ENCODE peak calls at places on chromosomes 5 and 9, in five cellular contexts. One of them, this sample, is unnamed.

GRCh38 chr9:95070549-95071021 is 246.9 kb downstream of the FANCC start:
- DNase-seq in IMR-90: no peak
- DNase-seq in CD8-positive, alpha-beta T cell: no peak
- DNase-seq in astrocyte: no peak
- DNase-seq in right atrium auricular region: no peak
- DNase-seq in this sample: no peak

GRCh38 chr5:147949711-147950573 is 43.6 kb upstream of the C5orf46 start:
- DNase-seq in IMR-90: peak; percentile 39
- DNase-seq in CD8-positive, alpha-beta T cell: no peak
- DNase-seq in astrocyte: peak; percentile 20
- DNase-seq in right atrium auricular region: no peak
- DNase-seq in this sample: no peak

GRCh38 chr9:17423681-17424011 is 155.2 kb upstream of the SH3GL2 start:
- DNase-seq in IMR-90: no peak
- DNase-seq in CD8-positive, alpha-beta T cell: no peak
- DNase-seq in astrocyte: no peak
- DNase-seq in right atrium auricular region: no peak
- DNase-seq in this sample: no peak

GRCh38 chr9:14313378-14313940 is 482 bp downstream of the NFIB start:
- DNase-seq in IMR-90: peak; percentile 31
- DNase-seq in CD8-positive, alpha-beta T cell: no peak
- DNase-seq in astrocyte: no peak
- DNase-seq in right atrium auricular region: no peak
- DNase-seq in this sample: peak; percentile 23

GRCh38 chr5:136655429-136655828 is 290.1 kb upstream of the TRPC7 start:
- DNase-seq in IMR-90: peak; percentile 42
- DNase-seq in CD8-positive, alpha-beta T cell: no peak
- DNase-seq in astrocyte: peak; percentile 73
- DNase-seq in right atrium auricular region: no peak
- DNase-seq in this sample: peak; percentile 2

GRCh38 chr9:34084562-34084961 is 35.9 kb upstream of the UBAP2 start:
- DNase-seq in IMR-90: no peak
- DNase-seq in CD8-positive, alpha-beta T cell: no peak
- DNase-seq in astrocyte: peak; percentile 13
- DNase-seq in right atrium auricular region: no peak
- DNase-seq in this sample: no peak

GRCh38 chr5:152264656-152265055 is 140.4 kb downstream of the NMUR2 start:
- DNase-seq in IMR-90: no peak
- DNase-seq in CD8-positive, alpha-beta T cell: no peak
- DNase-seq in astrocyte: no peak
- DNase-seq in right atrium auricular region: no peak
- DNase-seq in this sample: no peak

GRCh38 chr5:7886849-7887460 is 18.0 kb downstream of the MTRR start:
- DNase-seq in IMR-90: peak; percentile 72
- DNase-seq in CD8-positive, alpha-beta T cell: no peak
- DNase-seq in astrocyte: peak; percentile 44
- DNase-seq in right atrium auricular region: no peak
- DNase-seq in this sample: no peak

GRCh38 chr5:77168187-77168883 is 42.1 kb upstream of the PDE8B start:
- DNase-seq in IMR-90: peak; percentile 57
- DNase-seq in CD8-positive, alpha-beta T cell: no peak
- DNase-seq in astrocyte: no peak
- DNase-seq in right atrium auricular region: peak; percentile 74
- DNase-seq in this sample: peak; percentile 56

GRCh38 chr5:84162695-84163094 is 222.0 kb downstream of the EDIL3 start:
- DNase-seq in IMR-90: no peak
- DNase-seq in CD8-positive, alpha-beta T cell: no peak
- DNase-seq in astrocyte: no peak
- DNase-seq in right atrium auricular region: no peak
- DNase-seq in this sample: no peak

GRCh38 chr9:36987409-36987808 is 46.7 kb downstream of the PAX5 start:
- DNase-seq in IMR-90: no peak
- DNase-seq in CD8-positive, alpha-beta T cell: no peak
- DNase-seq in astrocyte: no peak
- DNase-seq in right atrium auricular region: no peak
- DNase-seq in this sample: no peak

GRCh38 chr5:78811121-78811832 is 162.7 kb upstream of the LHFPL2 start:
- DNase-seq in IMR-90: no peak
- DNase-seq in CD8-positive, alpha-beta T cell: no peak
- DNase-seq in astrocyte: no peak
- DNase-seq in right atrium auricular region: no peak
- DNase-seq in this sample: no peak

GRCh38 chr5:160165137-160166068 is 46.2 kb upstream of the PWWP2A start:
- DNase-seq in IMR-90: peak; percentile 98
- DNase-seq in CD8-positive, alpha-beta T cell: no peak
- DNase-seq in astrocyte: peak; percentile 99
- DNase-seq in right atrium auricular region: peak; percentile 91
- DNase-seq in this sample: peak; percentile 99

GRCh38 chr9:108861464-108861863 is 602 bp upstream of the ACTL7A start:
- DNase-seq in IMR-90: no peak
- DNase-seq in CD8-positive, alpha-beta T cell: no peak
- DNase-seq in astrocyte: no peak
- DNase-seq in right atrium auricular region: no peak
- DNase-seq in this sample: no peak

GRCh38 chr5:171355302-171355724 is 32.3 kb upstream of the NPM1 start:
- DNase-seq in IMR-90: no peak
- DNase-seq in CD8-positive, alpha-beta T cell: no peak
- DNase-seq in astrocyte: no peak
- DNase-seq in right atrium auricular region: no peak
- DNase-seq in this sample: no peak

GRCh38 chr5:16573401-16573800 is 43.4 kb downstream of the RETREG1 start:
- DNase-seq in IMR-90: no peak
- DNase-seq in CD8-positive, alpha-beta T cell: no peak
- DNase-seq in astrocyte: no peak
- DNase-seq in right atrium auricular region: no peak
- DNase-seq in this sample: no peak

GRCh38 chr5:16577677-16578076 is 39.1 kb downstream of the RETREG1 start:
- DNase-seq in IMR-90: no peak
- DNase-seq in CD8-positive, alpha-beta T cell: no peak
- DNase-seq in astrocyte: no peak
- DNase-seq in right atrium auricular region: no peak
- DNase-seq in this sample: no peak

GRCh38 chr5:16578474-16578883 is 38.3 kb downstream of the RETREG1 start:
- DNase-seq in IMR-90: no peak
- DNase-seq in CD8-positive, alpha-beta T cell: no peak
- DNase-seq in astrocyte: no peak
- DNase-seq in right atrium auricular region: no peak
- DNase-seq in this sample: no peak

GRCh38 chr5:16572289-16573015 is 44.3 kb downstream of the RETREG1 start:
- DNase-seq in IMR-90: no peak
- DNase-seq in CD8-positive, alpha-beta T cell: no peak
- DNase-seq in astrocyte: no peak
- DNase-seq in right atrium auricular region: no peak
- DNase-seq in this sample: no peak

DNA sequence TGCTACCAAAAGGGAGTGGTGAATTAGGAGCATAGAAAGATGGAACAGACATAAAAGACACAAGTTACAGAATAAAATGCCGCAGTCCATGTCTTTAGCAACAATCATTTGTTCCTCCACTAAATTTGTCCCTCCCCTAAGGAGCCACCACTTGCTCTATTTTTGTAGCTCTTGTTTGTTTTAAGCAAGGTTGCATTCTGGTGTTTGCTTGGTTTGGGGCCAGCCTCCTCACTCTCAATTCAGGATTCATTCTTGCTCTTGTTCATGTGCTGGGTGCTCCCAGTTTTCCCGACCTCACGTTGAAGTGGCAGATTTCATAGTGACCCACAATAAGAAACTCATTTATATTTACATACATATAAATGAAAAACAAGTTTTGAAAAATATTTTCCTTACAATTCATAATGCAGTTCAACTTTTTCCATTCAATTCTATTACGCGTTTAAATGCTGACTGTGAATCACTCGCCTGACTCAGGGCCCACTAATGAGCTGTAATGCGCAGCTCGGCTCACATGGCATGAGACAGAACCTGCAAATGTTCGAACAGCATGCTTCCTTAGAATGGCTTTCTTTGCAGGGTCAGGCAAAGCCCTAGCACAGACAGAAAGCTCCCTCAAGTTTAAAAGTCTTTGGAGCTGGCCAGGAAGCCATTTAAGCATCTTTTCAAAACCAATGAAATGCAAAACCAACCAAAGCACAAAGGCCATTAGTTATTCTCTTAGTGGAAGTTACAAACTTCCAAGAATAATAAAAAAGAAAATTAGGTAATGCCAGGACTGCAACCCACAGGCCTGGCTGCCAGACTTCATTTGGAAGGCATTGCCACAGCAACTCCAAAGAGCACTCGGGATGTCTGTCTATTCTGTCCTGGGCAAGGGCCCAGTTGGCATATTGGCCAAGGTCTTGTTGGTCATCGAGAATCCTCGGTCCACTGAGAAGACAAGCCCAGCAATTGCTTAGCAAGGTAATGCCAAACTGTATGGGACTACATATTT is 41.7 kb downstream of the RETREG1 start:
- DNase-seq in IMR-90: peak; percentile 89
- DNase-seq in CD8-positive, alpha-beta T cell: no peak
- DNase-seq in astrocyte: peak; percentile 91
- DNase-seq in right atrium auricular region: no peak
- DNase-seq in this sample: peak; percentile 77
- H3K27ac ChIP-seq in IMR-90: no peak overlapping the region
- H3K27ac ChIP-seq in CD8-positive, alpha-beta T cell: no peak overlapping the region
- H3K27ac ChIP-seq in astrocyte: peak overlapping the region; percentile 83
- H3K27ac ChIP-seq in right atrium auricular region: peak overlapping the region; percentile 26
- H3K27ac ChIP-seq in this sample: no peak overlapping the region

GRCh38 chr5:75051217-75051751 is 1.1 kb downstream of the GCNT4 start:
- DNase-seq in IMR-90: no peak
- DNase-seq in CD8-positive, alpha-beta T cell: no peak
- DNase-seq in astrocyte: no peak
- DNase-seq in right atrium auricular region: no peak
- DNase-seq in this sample: no peak

GRCh38 chr5:75049581-75050274 is 2.6 kb downstream of the GCNT4 start:
- DNase-seq in IMR-90: peak; percentile 62
- DNase-seq in CD8-positive, alpha-beta T cell: no peak
- DNase-seq in astrocyte: peak; percentile 23
- DNase-seq in right atrium auricular region: no peak
- DNase-seq in this sample: peak; percentile 44

GRCh38 chr5:75052461-75053285 is at the start of gene GCNT4:
- DNase-seq in IMR-90: peak; percentile 36
- DNase-seq in CD8-positive, alpha-beta T cell: no peak
- DNase-seq in astrocyte: peak; percentile 38
- DNase-seq in right atrium auricular region: no peak
- DNase-seq in this sample: no peak

GRCh38 chr5:75048457-75048953 is 3.9 kb downstream of the GCNT4 start:
- DNase-seq in IMR-90: peak; percentile 37
- DNase-seq in CD8-positive, alpha-beta T cell: no peak
- DNase-seq in astrocyte: peak; percentile 71
- DNase-seq in right atrium auricular region: no peak
- DNase-seq in this sample: peak; percentile 43

DNA sequence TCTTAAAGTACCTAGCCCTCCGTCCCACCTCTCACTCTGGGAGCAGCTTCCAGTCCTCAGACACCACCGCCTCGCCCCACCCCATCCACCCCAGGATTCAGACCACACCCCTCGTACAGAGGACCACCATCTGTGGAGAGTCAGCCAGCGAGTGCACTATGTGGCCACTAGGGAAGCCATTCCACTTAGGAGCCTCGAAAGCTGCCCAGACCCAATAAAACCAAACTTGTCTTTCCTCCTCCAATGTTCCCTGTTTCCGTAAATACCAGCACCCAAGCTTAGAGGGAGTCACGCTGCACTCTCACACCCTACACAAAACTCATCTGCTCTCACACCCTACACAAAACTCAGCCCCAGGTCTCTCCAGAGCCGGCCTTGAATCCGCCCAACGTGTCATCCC is 1.9 kb downstream of the GCNT4 start:
- DNase-seq in IMR-90: no peak
- DNase-seq in CD8-positive, alpha-beta T cell: no peak
- DNase-seq in astrocyte: no peak
- DNase-seq in right atrium auricular region: no peak
- DNase-seq in this sample: no peak
- H3K4me3 ChIP-seq in IMR-90: no peak overlapping the region
- H3K4me3 ChIP-seq in CD8-positive, alpha-beta T cell: peak overlapping the region; percentile 65
- H3K4me3 ChIP-seq in astrocyte: no peak overlapping the region
- H3K4me3 ChIP-seq in right atrium auricular region: no peak overlapping the region
- H3K4me3 ChIP-seq in this sample: no peak overlapping the region

GRCh38 chr9:98773721-98774120 is 22.6 kb downstream of the ANKS6 start:
- DNase-seq in IMR-90: no peak
- DNase-seq in CD8-positive, alpha-beta T cell: no peak
- DNase-seq in astrocyte: no peak
- DNase-seq in right atrium auricular region: no peak
- DNase-seq in this sample: no peak

GRCh38 chr9:98777618-98778017 is 18.7 kb downstream of the ANKS6 start:
- DNase-seq in IMR-90: no peak
- DNase-seq in CD8-positive, alpha-beta T cell: no peak
- DNase-seq in astrocyte: no peak
- DNase-seq in right atrium auricular region: no peak
- DNase-seq in this sample: no peak

GRCh38 chr9:98775831-98776441 is 20.4 kb downstream of the ANKS6 start:
- DNase-seq in IMR-90: peak; percentile 79
- DNase-seq in CD8-positive, alpha-beta T cell: no peak
- DNase-seq in astrocyte: peak; percentile 42
- DNase-seq in right atrium auricular region: peak; percentile 56
- DNase-seq in this sample: peak; percentile 62

GRCh38 chr9:98772364-98773155 is 23.8 kb downstream of the ANKS6 start:
- DNase-seq in IMR-90: no peak
- DNase-seq in CD8-positive, alpha-beta T cell: no peak
- DNase-seq in astrocyte: no peak
- DNase-seq in right atrium auricular region: no peak
- DNase-seq in this sample: no peak

GRCh38 chr9:98774746-98775145 is 21.6 kb downstream of the ANKS6 start:
- DNase-seq in IMR-90: no peak
- DNase-seq in CD8-positive, alpha-beta T cell: no peak
- DNase-seq in astrocyte: no peak
- DNase-seq in right atrium auricular region: peak; percentile 18
- DNase-seq in this sample: no peak
- TF ChIP-seq CTCF in IMR-90: peak; percentile 54
- TF ChIP-seq CTCF in CD8-positive, alpha-beta T cell: peak; percentile 53
- TF ChIP-seq CTCF in astrocyte: peak; percentile 37
- TF ChIP-seq CTCF in right atrium auricular region: peak; percentile 38
- TF ChIP-seq CTCF in this sample: peak; percentile 81

DNA sequence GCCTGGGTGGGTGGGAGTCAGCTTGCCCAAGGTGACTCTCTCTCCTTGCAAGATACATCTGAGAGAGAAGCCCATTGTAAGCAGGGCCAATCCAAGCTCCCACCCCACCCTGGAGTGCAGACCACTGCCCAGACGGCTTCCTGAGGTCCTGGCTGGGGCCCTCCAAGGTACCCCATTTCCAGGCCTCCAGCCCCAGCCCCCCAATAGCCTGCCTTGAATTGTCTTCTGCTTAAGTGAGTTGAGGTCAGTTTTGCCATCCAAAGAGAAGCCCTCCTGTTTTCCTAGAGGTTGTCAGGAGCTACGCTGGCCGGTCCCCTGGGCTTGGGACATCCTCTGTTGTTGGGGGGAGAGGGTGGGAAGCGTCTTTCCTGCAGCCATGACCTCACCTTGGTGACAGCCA is 52.6 kb downstream of the ADAMTS2 start:
- DNase-seq in IMR-90: no peak
- DNase-seq in CD8-positive, alpha-beta T cell: no peak
- DNase-seq in astrocyte: no peak
- DNase-seq in right atrium auricular region: no peak
- DNase-seq in this sample: no peak
- H3K27ac ChIP-seq in IMR-90: no peak overlapping the region
- H3K27ac ChIP-seq in CD8-positive, alpha-beta T cell: no peak overlapping the region
- H3K27ac ChIP-seq in astrocyte: no peak overlapping the region
- H3K27ac ChIP-seq in right atrium auricular region: no peak overlapping the region
- H3K27ac ChIP-seq in this sample: no peak overlapping the region

This sample was measured in brain microvascular endothelial cell.